ENCODE peak calls at places on chromosomes 12 and 14, in four cellular contexts. One of them, this sample, is unnamed. For H3K9me3, the result is how much of the 10 kb centered on the place peaks cover.

GRCh38 chr14:71397371-71397770 is 490.1 kb downstream of the PCNX1 start:
- DNase-seq in astrocyte: no peak
- DNase-seq in fibroblast of lung: no peak
- DNase-seq in hepatocyte: no peak
- DNase-seq in this sample: no peak

GRCh38 chr14:66495214-66496098 is 9.3 kb downstream of the CCDC196 start:
- DNase-seq in astrocyte: peak
- DNase-seq in fibroblast of lung: peak
- DNase-seq in hepatocyte: peak
- DNase-seq in this sample: peak

GRCh38 chr14:38125484-38125912 is 82.2 kb upstream of the SSTR1 start:
- DNase-seq in astrocyte: no peak
- DNase-seq in hepatocyte: peak
- DNase-seq in fibroblast of lung: no peak
- DNase-seq in this sample: no peak

GRCh38 chr14:55129086-55129427 is at the start of gene LGALS3:
- DNase-seq in astrocyte: no peak
- DNase-seq in fibroblast of lung: peak
- DNase-seq in hepatocyte: peak
- DNase-seq in this sample: peak

GRCh38 chr14:19743256-19743655 is at the start of gene OR4Q3:
- DNase-seq in fibroblast of lung: no peak
- DNase-seq in astrocyte: no peak
- DNase-seq in hepatocyte: no peak
- DNase-seq in this sample: no peak

GRCh38 chr12:1644523-1645438 is 15.8 kb downstream of the WNT5B start:
- DNase-seq in fibroblast of lung: peak
- DNase-seq in hepatocyte: peak
- DNase-seq in astrocyte: peak
- DNase-seq in this sample: no peak

GRCh38 chr12:29656762-29657538 is 126.8 kb downstream of the TMTC1 start:
- DNase-seq in hepatocyte: no peak
- DNase-seq in fibroblast of lung: no peak
- DNase-seq in astrocyte: no peak
- DNase-seq in this sample: no peak

GRCh38 chr12:15601210-15601800 is 187.9 kb downstream of the EPS8 start:
- DNase-seq in hepatocyte: peak
- DNase-seq in astrocyte: peak
- DNase-seq in fibroblast of lung: peak
- DNase-seq in this sample: peak

GRCh38 chr14:69519253-69519661 is 34.7 kb downstream of the PLEKHD1 start:
- DNase-seq in fibroblast of lung: no peak
- DNase-seq in hepatocyte: peak
- DNase-seq in astrocyte: no peak
- DNase-seq in this sample: peak

GRCh38 chr14:43872752-43873655 is 634.1 kb downstream of the FSCB start:
- DNase-seq in astrocyte: no peak
- DNase-seq in hepatocyte: no peak
- DNase-seq in fibroblast of lung: no peak
- DNase-seq in this sample: no peak

GRCh38 chr12:11958216-11959091 is 112.3 kb upstream of the BCL2L14 start:
- DNase-seq in astrocyte: peak
- DNase-seq in fibroblast of lung: peak
- DNase-seq in hepatocyte: peak
- DNase-seq in this sample: peak

GRCh38 chr12:8065991-8066594 is at the start of gene C3AR1:
- DNase-seq in hepatocyte: peak
- DNase-seq in fibroblast of lung: peak
- DNase-seq in astrocyte: peak
- DNase-seq in this sample: peak

GRCh38 chr14:87888136-87888999 is 104.6 kb downstream of the GALC start:
- DNase-seq in hepatocyte: peak
- DNase-seq in astrocyte: no peak
- DNase-seq in fibroblast of lung: no peak
- DNase-seq in this sample: peak

GRCh38 chr12:91574391-91574790 is 391.8 kb upstream of the DCN start:
- DNase-seq in astrocyte: peak
- DNase-seq in fibroblast of lung: peak
- DNase-seq in hepatocyte: no peak
- DNase-seq in this sample: no peak

GRCh38 chr12:75560167-75560566 is 48.8 kb upstream of the KRR1 start:
- DNase-seq in fibroblast of lung: peak
- DNase-seq in hepatocyte: peak
- DNase-seq in astrocyte: peak
- DNase-seq in this sample: peak

GRCh38 chr12:82968644-82969339 is 282.1 kb downstream of the TMTC2 start:
- DNase-seq in hepatocyte: no peak
- DNase-seq in astrocyte: no peak
- DNase-seq in fibroblast of lung: no peak
- DNase-seq in this sample: no peak

GRCh38 chr12:104494816-104495158 is 38.0 kb downstream of the CHST11 start:
- DNase-seq in fibroblast of lung: no peak
- DNase-seq in astrocyte: no peak
- DNase-seq in hepatocyte: no peak
- DNase-seq in this sample: no peak

GRCh38 chr12:12482150-12482761 is 80.4 kb downstream of the DUSP16 start:
- DNase-seq in astrocyte: no peak
- DNase-seq in fibroblast of lung: no peak
- DNase-seq in hepatocyte: no peak
- DNase-seq in this sample: no peak

GRCh38 chr12:131441638-131442336 is 269.1 kb upstream of the SFSWAP start:
- DNase-seq in astrocyte: no peak
- DNase-seq in hepatocyte: no peak
- DNase-seq in fibroblast of lung: no peak
- DNase-seq in this sample: no peak

GRCh38 chr12:26870491-26871419 is 37.8 kb upstream of the ITPR2 start:
- DNase-seq in hepatocyte: peak
- DNase-seq in fibroblast of lung: peak
- DNase-seq in astrocyte: peak
- DNase-seq in this sample: peak

GRCh38 chr14:35333347-35333730 is 41.2 kb downstream of the PSMA6 start:
- DNase-seq in fibroblast of lung: no peak
- DNase-seq in astrocyte: no peak
- DNase-seq in hepatocyte: peak
- DNase-seq in this sample: no peak

GRCh38 chr12:117192057-117192456 is 1.8 kb upstream of the FBXO21 start:
- DNase-seq in astrocyte: no peak
- DNase-seq in hepatocyte: no peak
- DNase-seq in fibroblast of lung: no peak
- DNase-seq in this sample: no peak

GRCh38 chr14:24297190-24297964 is 2.2 kb downstream of the DHRS1 start:
- DNase-seq in hepatocyte: peak
- DNase-seq in fibroblast of lung: no peak
- DNase-seq in astrocyte: no peak
- DNase-seq in this sample: peak

GRCh38 chr14:35444104-35444503 is 39.6 kb upstream of the NFKBIA start:
- DNase-seq in fibroblast of lung: no peak
- DNase-seq in astrocyte: no peak
- DNase-seq in hepatocyte: no peak
- DNase-seq in this sample: no peak

GRCh38 chr12:65822732-65823480 is 1.4 kb upstream of the HMGA2 start:
- DNase-seq in astrocyte: peak
- DNase-seq in fibroblast of lung: peak
- DNase-seq in hepatocyte: peak
- DNase-seq in this sample: peak

GRCh38 chr12:68786929-68787328 is 21.0 kb upstream of the MDM2 start:
- DNase-seq in hepatocyte: no peak
- DNase-seq in astrocyte: no peak
- DNase-seq in fibroblast of lung: no peak
- DNase-seq in this sample: no peak

GRCh38 chr12:115570271-115570777 is 707.2 kb downstream of the MED13L start:
- DNase-seq in astrocyte: peak
- DNase-seq in fibroblast of lung: peak
- DNase-seq in hepatocyte: peak
- DNase-seq in this sample: peak

GRCh38 chr14:51929920-51930682 is 59.2 kb upstream of the RTRAF start:
- DNase-seq in fibroblast of lung: no peak
- DNase-seq in hepatocyte: no peak
- DNase-seq in astrocyte: no peak
- DNase-seq in this sample: no peak

GRCh38 chr12:8544295-8544694 is 3.6 kb upstream of the CLEC4E start:
- DNase-seq in fibroblast of lung: peak
- DNase-seq in hepatocyte: peak
- DNase-seq in astrocyte: peak
- DNase-seq in this sample: peak

GRCh38 chr14:61927015-61927414 is 164.8 kb downstream of the SNAPC1 start:
- DNase-seq in hepatocyte: no peak
- DNase-seq in astrocyte: peak
- DNase-seq in fibroblast of lung: peak
- DNase-seq in this sample: peak

DNA sequence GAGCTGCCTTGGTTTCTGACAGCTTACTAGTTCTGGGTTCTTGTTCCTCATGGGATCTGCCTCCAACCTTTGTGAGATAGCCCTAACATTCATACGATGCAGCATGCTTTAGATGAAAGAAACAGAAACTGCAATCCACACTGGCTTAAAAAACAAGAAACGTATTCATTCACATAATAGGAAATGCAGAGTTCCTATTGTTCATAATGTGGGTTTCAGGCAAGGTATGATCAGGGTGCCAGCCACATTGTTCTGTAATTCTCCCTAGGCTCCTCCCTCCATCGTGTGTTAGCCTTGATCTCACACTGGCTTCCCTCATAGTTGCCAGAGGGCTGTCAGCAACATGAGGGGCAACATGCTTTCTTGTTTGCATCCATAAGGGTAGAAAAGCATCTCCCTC is 2.7 kb upstream of the CCDC63 start:
- DNase-seq in fibroblast of lung: no peak
- DNase-seq in astrocyte: no peak
- DNase-seq in hepatocyte: no peak
- DNase-seq in this sample: no peak
- TF ChIP-seq EZH2 in fibroblast of lung: no peak
- TF ChIP-seq EZH2 in astrocyte: no peak
- TF ChIP-seq EZH2 in hepatocyte: no peak
- TF ChIP-seq EZH2 in this sample: no peak

DNA sequence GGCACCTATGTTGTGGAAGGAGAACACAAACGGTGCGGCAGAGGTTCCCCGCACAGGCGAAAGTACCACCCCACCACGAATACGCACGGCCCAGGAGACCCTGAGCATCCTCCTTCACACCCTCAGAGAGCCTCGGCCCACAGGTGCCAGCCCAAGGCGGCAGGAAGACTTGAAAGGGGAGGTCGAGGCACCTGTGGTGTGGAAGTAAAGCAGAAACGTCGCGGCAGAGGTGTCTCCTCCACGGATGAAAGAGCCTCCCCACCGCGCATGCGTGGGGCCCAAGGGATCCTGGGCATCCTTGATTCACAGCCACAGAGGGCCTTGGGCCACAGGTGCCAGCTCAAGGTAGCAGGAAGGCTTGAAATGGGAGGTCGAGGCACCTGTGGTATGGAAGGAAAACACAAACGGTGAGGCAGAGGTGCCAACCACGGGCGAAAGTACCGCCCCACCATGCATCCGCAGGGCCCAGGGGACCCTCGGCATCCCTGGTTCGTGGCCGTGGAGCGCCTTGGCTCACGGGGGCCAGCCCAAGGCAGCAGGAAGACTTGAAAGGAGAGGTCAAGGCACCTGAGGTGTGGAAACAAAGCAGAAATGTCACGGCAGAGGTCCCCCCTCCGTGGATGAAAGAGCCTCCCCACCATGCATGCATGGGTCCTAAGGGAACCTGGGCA is 380.1 kb downstream of the ALG10 start:
- DNase-seq in hepatocyte: peak
- DNase-seq in astrocyte: no peak
- DNase-seq in fibroblast of lung: no peak
- DNase-seq in this sample: no peak
- H3K9me3 ChIP-seq in hepatocyte: under half
- H3K9me3 ChIP-seq in astrocyte: under half
- H3K9me3 ChIP-seq in fibroblast of lung: under half
- H3K9me3 ChIP-seq in this sample: under half

GRCh38 chr12:113077057-113077858 is 20.7 kb downstream of the DTX1 start:
- DNase-seq in hepatocyte: no peak
- DNase-seq in fibroblast of lung: no peak
- DNase-seq in astrocyte: no peak
- DNase-seq in this sample: no peak
- TF ChIP-seq EZH2 in hepatocyte: no peak
- TF ChIP-seq EZH2 in fibroblast of lung: no peak
- TF ChIP-seq EZH2 in astrocyte: no peak
- TF ChIP-seq EZH2 in this sample: no peak

GRCh38 chr14:26380616-26381015 is 217.2 kb downstream of the NOVA1 start:
- DNase-seq in fibroblast of lung: no peak
- DNase-seq in astrocyte: no peak
- DNase-seq in hepatocyte: no peak
- DNase-seq in this sample: no peak
- H3K9me3 ChIP-seq in fibroblast of lung: under half
- H3K9me3 ChIP-seq in astrocyte: under half
- H3K9me3 ChIP-seq in hepatocyte: under half
- H3K9me3 ChIP-seq in this sample: under half

DNA sequence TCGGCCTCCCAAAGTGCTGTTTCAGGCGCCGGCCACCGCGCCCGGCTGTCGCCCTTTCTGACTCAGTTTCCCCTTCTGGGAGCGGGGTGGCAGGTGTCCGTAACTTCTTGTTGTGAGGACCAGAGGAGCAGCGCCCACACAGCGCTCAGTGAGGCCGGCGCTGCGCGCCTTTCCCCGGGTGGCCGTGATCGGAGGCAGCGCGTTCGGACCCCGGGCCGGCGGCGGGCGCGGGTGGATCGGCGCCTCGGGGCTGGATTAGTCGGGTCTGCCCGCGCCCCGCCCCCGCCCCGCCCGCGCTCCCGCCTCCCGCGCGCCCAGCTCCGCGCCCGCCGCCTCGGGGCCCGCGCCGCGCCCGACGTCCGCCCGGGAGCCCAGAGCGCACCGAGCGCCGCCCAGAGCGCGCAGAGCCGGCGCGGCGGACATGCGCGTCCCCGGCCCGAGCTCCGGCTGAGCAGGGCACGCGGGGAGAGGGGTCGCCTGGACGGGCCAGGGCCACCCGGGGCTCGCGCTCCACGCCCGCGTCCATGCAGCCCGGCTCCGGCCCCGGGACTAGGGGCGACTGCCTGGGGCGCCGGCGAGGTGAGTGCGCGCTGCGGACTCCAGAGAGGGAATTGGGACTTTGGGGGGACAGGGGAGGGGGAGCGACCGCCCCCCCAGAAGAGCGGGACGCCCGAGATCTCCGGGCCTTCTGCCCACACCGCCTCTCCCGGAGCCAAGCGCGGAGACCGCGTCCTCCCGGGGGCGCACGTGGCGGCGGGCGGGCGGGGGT is 50.5 kb downstream of the LRCOL1 start:
- DNase-seq in hepatocyte: peak
- DNase-seq in fibroblast of lung: peak
- DNase-seq in astrocyte: peak
- DNase-seq in this sample: peak
- TF ChIP-seq EZH2 in hepatocyte: no peak
- TF ChIP-seq EZH2 in fibroblast of lung: no peak
- TF ChIP-seq EZH2 in astrocyte: no peak
- TF ChIP-seq EZH2 in this sample: no peak

This sample was measured in PC-3.